ENCODE peak calls at places on chromosomes 6 and 20, in seven cellular contexts. N is SK-N-SH, X is H1, F is HCT116, H is HepG2, V is K562, D is GM12878. Z is an unnamed sample.

GRCh38 chr6:14066782-14067406 is 50.7 kb upstream of the CD83 start:
- DNase-seq in N (peak), X (no peak), F (peak), H (peak), V (peak), D (no peak), Z (peak)

GRCh38 chr6:138465007-138465645 is 34.2 kb downstream of the NHSL1 start:
- DNase-seq in N (no peak), X (no peak), F (peak), H (peak), V (no peak), D (no peak), Z (no peak)

GRCh38 chr6:156808287-156808686 is 31.1 kb downstream of the ARID1B start:
- DNase-seq in N (no peak), X (no peak), F (no peak), H (no peak), V (peak), D (no peak), Z (no peak)

GRCh38 chr6:160973856-160974255 is 17.7 kb upstream of the MAP3K4 start:
- DNase-seq in N (peak), X (no peak), F (no peak), H (no peak), V (no peak), D (no peak), Z (no peak)

GRCh38 chr6:42406296-42407280 is 45.1 kb downstream of the TRERF1 start:
- DNase-seq in N (no peak), X (no peak), F (no peak), H (no peak), V (no peak), D (no peak), Z (peak)

GRCh38 chr6:111817451-111818146 is 55.7 kb downstream of the FYN start:
- DNase-seq in N (no peak), X (no peak), F (no peak), H (no peak), V (no peak), D (no peak), Z (no peak)

GRCh38 chr6:158655569-158656450 is 6.0 kb downstream of the SYTL3 start:
- DNase-seq in N (no peak), X (no peak), F (no peak), H (no peak), V (no peak), D (no peak), Z (no peak)

GRCh38 chr6:48765352-48765961 is 654.5 kb upstream of the PTCHD4 start:
- DNase-seq in N (peak), X (peak), F (peak), H (peak), V (peak), D (no peak), Z (peak)

GRCh38 chr6:134435814-134436280 is 117.9 kb upstream of the SGK1 start:
- DNase-seq in N (no peak), X (no peak), F (no peak), H (no peak), V (no peak), D (no peak), Z (no peak)

GRCh38 chr6:3305831-3306230 is 47.1 kb downstream of the PSMG4 start:
- DNase-seq in N (no peak), X (no peak), F (no peak), H (no peak), V (no peak), D (no peak), Z (no peak)

GRCh38 chr6:16721977-16722376 is 39.3 kb downstream of the ATXN1 start:
- DNase-seq in N (no peak), X (no peak), F (no peak), H (no peak), V (no peak), D (no peak), Z (no peak)

GRCh38 chr6:16722616-16723015 is 38.6 kb downstream of the ATXN1 start:
- DNase-seq in N (no peak), X (no peak), F (no peak), H (no peak), V (no peak), D (no peak), Z (no peak)

GRCh38 chr6:16725145-16725864 is 36.0 kb downstream of the ATXN1 start:
- DNase-seq in N (no peak), X (no peak), F (no peak), H (no peak), V (no peak), D (no peak), Z (no peak)

GRCh38 chr6:16720861-16721260 is 40.4 kb downstream of the ATXN1 start:
- DNase-seq in N (no peak), X (no peak), F (no peak), H (no peak), V (no peak), D (no peak), Z (no peak)

DNA sequence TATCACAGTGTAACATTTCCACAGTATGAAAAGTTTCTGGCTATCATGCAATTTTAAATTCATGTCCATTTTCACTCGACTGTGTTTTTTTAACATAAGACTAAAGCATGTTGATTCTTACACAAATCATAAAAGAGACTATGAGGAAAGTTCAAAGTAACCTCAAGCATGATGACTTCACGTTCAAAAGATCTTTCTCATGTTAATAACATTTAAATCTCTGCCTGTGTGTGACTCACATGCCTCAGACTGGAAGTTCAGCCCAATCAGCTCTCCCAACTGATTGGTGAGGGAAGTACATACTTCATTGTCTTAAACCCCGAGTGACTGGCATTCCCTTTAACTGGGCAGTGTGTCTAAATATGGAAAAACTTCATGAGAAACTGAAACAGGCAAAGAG is 37.4 kb downstream of the ATXN1 start:
- DNase-seq in N (no peak), X (peak), F (peak), H (peak), V (no peak), D (no peak), Z (peak)
- TF ChIP-seq JUND in N (no peak), X (peak), F (peak), H (no peak), V (no peak), D (no peak), Z (no peak)

DNA sequence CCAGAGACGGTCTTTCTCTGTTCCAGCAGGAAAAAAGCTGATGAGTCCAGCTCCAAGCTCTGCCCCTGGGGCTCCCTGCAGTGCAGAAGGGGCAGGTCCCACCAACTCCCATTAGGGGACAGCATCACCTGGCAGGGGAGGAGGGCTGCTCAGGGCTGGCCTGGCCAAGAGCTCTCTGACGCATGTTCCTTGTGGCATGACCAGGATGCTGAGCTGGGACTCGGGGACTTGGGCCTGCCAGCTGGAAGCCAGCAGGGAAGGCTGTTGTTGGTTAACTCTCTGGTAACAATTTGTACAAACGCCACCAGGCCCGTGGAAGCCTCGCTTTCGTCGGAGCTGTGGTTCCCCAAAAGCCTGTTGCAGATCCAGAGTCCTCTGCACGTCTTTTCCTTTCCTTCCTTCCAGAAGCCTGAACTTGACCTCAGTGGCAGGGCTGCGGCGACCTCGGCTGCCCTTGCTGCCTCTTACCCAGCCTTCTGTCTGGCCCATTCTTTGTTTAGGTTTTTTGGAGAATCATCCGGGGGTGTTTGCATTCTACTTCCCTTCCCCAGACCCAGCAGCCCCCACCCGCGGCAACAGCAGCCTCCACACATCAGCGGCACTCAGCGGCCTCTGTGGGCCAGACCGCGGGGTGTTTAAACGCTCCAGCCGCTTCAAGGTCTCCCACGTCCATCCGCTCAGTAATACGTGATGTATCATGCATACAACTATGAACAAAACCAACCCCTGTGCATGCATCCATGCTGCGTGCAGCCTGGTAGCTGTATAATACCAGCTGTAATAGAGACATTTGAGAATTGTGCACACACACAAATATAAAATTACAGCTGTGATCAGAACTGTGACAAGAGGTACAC is 63.3 kb downstream of the GNAS-AS1 start:
- DNase-seq in N (no peak), X (no peak), F (no peak), H (no peak), V (no peak), D (no peak), Z (no peak)
- TF ChIP-seq JUND in N (no peak), X (no peak), F (no peak), H (no peak), V (no peak), D (no peak), Z (no peak)

GRCh38 chr20:15705975-15706374 is 867.3 kb downstream of the KIF16B start:
- DNase-seq in N (no peak), X (no peak), F (no peak), H (no peak), V (no peak), D (no peak), Z (no peak)

GRCh38 chr20:15706719-15707118 is 866.5 kb downstream of the KIF16B start:
- DNase-seq in N (no peak), X (no peak), F (no peak), H (no peak), V (no peak), D (no peak), Z (no peak)

GRCh38 chr20:15700147-15700765 is 873.0 kb downstream of the KIF16B start:
- DNase-seq in N (peak), X (no peak), F (no peak), H (no peak), V (no peak), D (no peak), Z (peak)

GRCh38 chr20:15702161-15702560 is 871.1 kb downstream of the KIF16B start:
- DNase-seq in N (no peak), X (no peak), F (no peak), H (no peak), V (no peak), D (no peak), Z (no peak)

GRCh38 chr20:15703171-15703911 is 869.9 kb downstream of the KIF16B start:
- DNase-seq in N (no peak), X (no peak), F (no peak), H (peak), V (no peak), D (no peak), Z (no peak)
- TF ChIP-seq JUND in N (no peak), X (no peak), F (no peak), H (no peak), V (no peak), D (no peak), Z (no peak)

GRCh38 chr6:98200084-98200483 is 634.3 kb upstream of the POU3F2 start:
- DNase-seq in N (no peak), X (no peak), F (no peak), H (no peak), V (no peak), D (no peak), Z (no peak)

GRCh38 chr6:98203170-98203806 is 631.1 kb upstream of the POU3F2 start:
- DNase-seq in N (no peak), X (no peak), F (no peak), H (no peak), V (peak), D (no peak), Z (no peak)
- TF ChIP-seq JUND in N (no peak), X (no peak), F (no peak), H (no peak), V (no peak), D (no peak), Z (no peak)

DNA sequence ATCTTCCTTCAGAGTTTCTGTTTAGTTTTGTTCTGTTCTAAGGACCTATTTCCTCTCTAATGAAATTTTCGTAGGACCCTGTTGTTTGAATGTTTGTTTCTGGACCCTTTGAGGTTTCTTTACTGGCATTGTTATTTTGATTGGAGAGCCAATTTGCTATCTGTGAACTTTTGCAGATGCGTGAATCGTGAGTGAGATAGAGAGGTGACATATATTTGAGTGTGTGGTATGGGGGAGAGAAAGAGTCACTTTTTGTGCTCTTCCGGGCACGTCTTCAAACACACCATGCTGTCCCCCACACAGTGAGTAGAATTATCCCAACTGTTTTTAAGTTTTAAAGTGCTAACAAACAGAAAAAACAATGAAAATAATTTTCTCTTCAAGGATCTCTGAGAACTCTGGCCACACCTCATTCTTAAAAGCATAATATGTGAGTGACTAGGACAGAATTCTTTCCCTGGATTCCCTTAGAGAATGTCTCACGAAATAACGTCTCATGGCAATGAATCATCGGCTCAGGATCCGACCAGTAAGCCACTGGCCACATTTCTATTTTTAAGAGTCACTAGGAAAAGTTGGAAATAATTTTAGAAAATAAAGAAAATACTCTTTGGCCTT is 235.6 kb upstream of the ZNF217 start:
- DNase-seq in N (no peak), X (no peak), F (peak), H (no peak), V (peak), D (no peak), Z (no peak)
- TF ChIP-seq JUND in N (peak), X (no peak), F (peak), H (no peak), V (peak), D (no peak), Z (no peak)

GRCh38 chr6:170222498-170223471 is 68.1 kb downstream of the DLL1 start:
- DNase-seq in N (peak), X (no peak), F (no peak), H (no peak), V (no peak), D (no peak), Z (peak)
- TF ChIP-seq JUND in N (no peak), X (no peak), F (no peak), H (no peak), V (no peak), D (no peak), Z (no peak)

GRCh38 chr20:16258766-16259165 is 314.5 kb downstream of the KIF16B start:
- DNase-seq in N (no peak), X (no peak), F (no peak), H (no peak), V (no peak), D (no peak), Z (no peak)
- TF ChIP-seq JUND in N (no peak), X (no peak), F (no peak), H (no peak), V (no peak), D (no peak), Z (no peak)

GRCh38 chr6:167956983-167957492 is 40.4 kb upstream of the KIF25 start:
- DNase-seq in N (no peak), X (no peak), F (no peak), H (peak), V (no peak), D (no peak), Z (no peak)
- TF ChIP-seq JUND in N (no peak), X (no peak), F (no peak), H (no peak), V (no peak), D (no peak), Z (no peak)

GRCh38 chr20:45890997-45891983 is at the start of the genes CTSA and NEURL2:
- DNase-seq in N (peak), X (peak), F (peak), H (peak), V (peak), D (peak), Z (peak)

GRCh38 chr20:45893831-45894230 is 2.7 kb downstream of the CTSA start:
- DNase-seq in N (no peak), X (no peak), F (no peak), H (no peak), V (no peak), D (no peak), Z (no peak)

GRCh38 chr20:45890077-45890996 is 671 bp downstream of the NEURL2 start:
- DNase-seq in N (peak), X (peak), F (no peak), H (peak), V (no peak), D (no peak), Z (peak)

GRCh38 chr20:45892828-45893500 is 1.8 kb downstream of the CTSA start:
- DNase-seq in N (no peak), X (no peak), F (no peak), H (no peak), V (no peak), D (no peak), Z (no peak)

DNA sequence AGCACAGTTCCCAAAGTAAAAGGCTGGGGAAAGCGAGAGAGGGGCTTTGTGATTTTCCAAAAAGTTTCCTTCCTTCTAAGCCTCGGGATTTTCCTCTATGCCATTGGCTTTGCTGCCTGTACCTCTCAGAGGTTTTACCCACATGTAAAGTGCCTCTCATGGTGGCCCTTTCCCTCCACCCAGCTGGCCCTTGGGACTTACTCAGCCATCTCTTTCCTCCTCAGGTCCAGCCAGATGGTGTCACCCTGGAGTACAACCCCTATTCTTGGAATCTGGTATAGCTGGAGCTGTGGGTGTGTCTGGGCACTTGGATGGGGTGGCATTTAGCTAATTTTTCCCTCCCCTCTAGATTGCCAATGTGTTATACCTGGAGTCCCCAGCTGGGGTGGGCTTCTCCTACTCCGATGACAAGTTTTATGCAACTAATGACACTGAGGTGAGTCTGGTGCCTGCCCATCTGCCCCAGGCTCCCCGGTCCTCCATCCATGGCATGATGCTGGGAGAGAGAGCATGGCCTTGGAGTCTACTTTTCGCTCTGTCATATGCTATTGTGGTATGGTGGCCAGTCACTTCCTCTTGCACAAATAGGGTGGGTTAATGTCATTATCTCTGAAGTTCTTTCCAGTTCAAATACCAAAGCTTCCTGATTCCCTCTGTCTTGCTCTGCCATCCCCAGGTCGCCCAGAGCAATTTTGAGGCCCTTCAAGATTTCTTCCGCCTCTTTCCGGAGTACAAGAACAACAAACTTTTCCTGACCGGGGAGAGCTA is 1.1 kb downstream of the CTSA start:
- DNase-seq in N (peak), X (no peak), F (no peak), H (peak), V (peak), D (no peak), Z (peak)
- TF ChIP-seq JUND in N (no peak), X (no peak), F (no peak), H (no peak), V (no peak), D (no peak), Z (no peak)

Z was measured in T47D.